ENCODE peak calls at places on chromosomes 6 and 20, in five cellular contexts. W, F, Q, D and A are unnamed samples.

GRCh38 chr20:32477594-32478512 is 107.3 kb downstream of the NOL4L start:
- DNase-seq in W (no peak), F (no peak), Q (no peak), D (peak), A (no peak)

GRCh38 chr6:67353861-67354260 is 1281.2 kb upstream of the ADGRB3 start:
- DNase-seq in W (no peak), F (no peak), Q (no peak), D (no peak), A (no peak)

GRCh38 chr20:41072919-41073318 is 44.3 kb downstream of the TOP1 start:
- DNase-seq in W (no peak), F (no peak), Q (no peak), D (no peak), A (no peak)

GRCh38 chr6:32790306-32790705 is 26.5 kb downstream of the HLA-DOB start:
- DNase-seq in W (no peak), F (no peak), Q (no peak), D (no peak), A (peak)

GRCh38 chr6:98932424-98932823 is 15.3 kb downstream of the FBXL4 start:
- DNase-seq in W (no peak), F (no peak), Q (no peak), D (no peak), A (no peak)

GRCh38 chr20:24662756-24663399 is 193.4 kb downstream of the SYNDIG1 start:
- DNase-seq in W (peak), F (no peak), Q (no peak), D (no peak), A (no peak)

GRCh38 chr6:130778946-130779657 is 48.1 kb upstream of the SMLR1 start:
- DNase-seq in W (peak), F (no peak), Q (no peak), D (peak), A (no peak)

GRCh38 chr6:130018830-130019795 is 732 bp downstream of the L3MBTL3 start:
- DNase-seq in W (peak), F (peak), Q (no peak), D (peak), A (peak)

GRCh38 chr6:131053546-131054240 is 9.4 kb downstream of the EPB41L2 start:
- DNase-seq in W (no peak), F (no peak), Q (no peak), D (no peak), A (no peak)

GRCh38 chr6:93124226-93124625 is 295.1 kb downstream of the EPHA7 start:
- DNase-seq in W (no peak), F (no peak), Q (no peak), D (peak), A (no peak)

GRCh38 chr6:105810105-105810921 is 275.8 kb upstream of the PRDM1 start:
- DNase-seq in W (peak), F (no peak), Q (no peak), D (peak), A (peak)

GRCh38 chr6:5619249-5619648 is 357.9 kb downstream of the FARS2 start:
- DNase-seq in W (no peak), F (no peak), Q (no peak), D (no peak), A (no peak)

GRCh38 chr20:19967441-19967840 is 49.7 kb upstream of the NAA20 start:
- DNase-seq in W (no peak), F (no peak), Q (no peak), D (no peak), A (no peak)
- H2AK5ac ChIP-seq in W (no peak), F (no peak), Q (no peak), D (no peak), A (no peak)

DNA sequence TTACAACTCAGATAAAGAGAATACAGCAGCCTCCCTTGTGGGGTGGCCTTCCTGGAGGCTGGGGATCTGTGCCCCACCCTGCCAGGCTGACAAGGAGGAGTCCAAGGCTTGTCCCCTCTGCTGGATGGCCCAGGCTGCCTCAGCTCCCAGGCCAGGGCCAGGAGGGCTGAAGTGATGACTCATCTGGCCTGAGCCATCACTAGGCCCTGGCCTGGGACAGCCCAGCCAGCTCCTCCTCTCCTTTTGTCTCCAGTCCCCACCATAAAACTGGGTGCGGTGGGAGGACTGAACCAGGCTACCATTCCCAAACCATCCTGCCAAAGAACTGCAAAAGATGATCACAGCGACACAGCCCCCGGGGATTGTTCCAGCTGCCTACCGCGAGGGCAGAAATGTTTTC is 15.0 kb downstream of the GRM4 start:
- DNase-seq in W (no peak), F (no peak), Q (no peak), D (no peak), A (peak)
- H3K4me2 ChIP-seq in W (no peak), F (no peak), Q (peak), D (no peak), A (no peak)

GRCh38 chr20:58890073-58890453 is 37.5 kb downstream of the GNAS start:
- DNase-seq in W (no peak), F (no peak), Q (no peak), D (no peak), A (no peak)

GRCh38 chr20:58889334-58890072 is 37.0 kb downstream of the GNAS start:
- DNase-seq in W (no peak), F (no peak), Q (no peak), D (no peak), A (no peak)

GRCh38 chr20:58891076-58891685 is 38.7 kb downstream of the GNAS start:
- DNase-seq in W (peak), F (peak), Q (no peak), D (peak), A (peak)

GRCh38 chr20:58891686-58892125 is 39.2 kb downstream of the GNAS start:
- DNase-seq in W (no peak), F (peak), Q (no peak), D (peak), A (peak)

DNA sequence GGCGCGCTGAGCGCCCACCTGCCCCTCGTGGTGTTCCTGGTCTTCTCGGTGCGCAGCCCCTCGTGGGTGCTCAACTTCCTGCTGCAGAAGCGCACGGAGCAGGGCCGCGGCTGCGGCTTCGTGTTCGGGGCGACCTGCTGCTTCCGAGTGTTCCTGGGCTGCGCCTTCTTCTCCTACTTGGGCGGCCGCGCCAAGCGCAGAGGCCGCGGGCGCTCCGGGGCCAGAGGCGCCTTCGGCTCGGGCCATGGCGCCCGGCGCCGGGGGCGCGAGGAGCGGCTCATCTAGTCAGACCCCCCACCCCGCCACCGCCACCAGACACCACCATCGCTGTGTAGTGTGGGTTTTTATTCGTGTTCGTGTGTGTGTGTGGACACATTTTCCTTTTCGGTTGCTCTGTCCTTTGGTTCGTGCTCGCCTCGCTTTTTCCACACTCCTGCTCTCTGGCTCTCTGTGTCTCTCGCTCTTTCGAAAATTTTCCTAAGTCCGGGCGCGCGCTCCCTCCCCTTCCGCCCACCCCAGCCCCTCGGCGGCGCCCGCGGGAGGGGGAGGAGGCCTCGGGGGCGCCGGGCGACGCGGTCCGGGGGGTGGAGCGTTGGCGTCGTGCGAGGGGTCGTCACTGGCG is 38.0 kb downstream of the GNAS start:
- DNase-seq in W (peak), F (no peak), Q (no peak), D (peak), A (peak)
- H2AK5ac ChIP-seq in W (peak), F (peak), Q (no peak), D (no peak), A (no peak)

GRCh38 chr6:7201732-7202541 is 94.2 kb downstream of the RREB1 start:
- DNase-seq in W (no peak), F (no peak), Q (no peak), D (no peak), A (no peak)
- H3K4me2 ChIP-seq in W (no peak), F (no peak), Q (no peak), D (no peak), A (no peak)